ENCODE peak calls at places on chromosomes 1 and 21, in nine cellular contexts. Q, O, F, Z, B, Y, G, T and I are unnamed samples.
A peak's percentile ranks its signal among the peaks of the same experiment; 100 is the strongest.

GRCh38 chr1:213269829-213270228 is 218.8 kb downstream of the RPS6KC1 start:
- DNase-seq in Q (no peak), O (no peak), F (no peak), Z (no peak), B (no peak), Y (no peak), G (no peak), T (no peak), I (no peak)

GRCh38 chr1:226973898-226974543 is 33.9 kb downstream of the COQ8A start:
- DNase-seq in Q (no peak), O (no peak), F (no peak), Z (no peak), B (no peak), Y (peak; percentile 52), G (no peak), T (no peak), I (no peak)

GRCh38 chr1:214422137-214422671 is 129.2 kb downstream of the PTPN14 start:
- DNase-seq in Q (no peak), O (no peak), F (no peak), Z (no peak), B (peak; percentile 71), Y (no peak), G (no peak), T (no peak), I (no peak)

GRCh38 chr1:150176593-150176992 is 26.9 kb downstream of the PLEKHO1 start:
- DNase-seq in Q (no peak), O (no peak), F (no peak), Z (no peak), B (no peak), Y (no peak), G (no peak), T (no peak), I (no peak)

GRCh38 chr1:97759078-97759477 is 161.8 kb downstream of the DPYD start:
- DNase-seq in Q (no peak), O (no peak), F (no peak), Z (no peak), B (no peak), Y (no peak), G (no peak), T (no peak), I (no peak)

GRCh38 chr1:177568702-177569101 is 397.9 kb downstream of the BRINP2 start:
- DNase-seq in Q (no peak), O (peak; percentile 12), F (no peak), Z (no peak), B (no peak), Y (no peak), G (no peak), T (no peak), I (no peak)

GRCh38 chr1:27299385-27300252 is 22.3 kb upstream of the TMEM222 start:
- DNase-seq in Q (peak; percentile 13), O (peak; percentile 62), F (no peak), Z (peak; percentile 68), B (peak; percentile 97), Y (peak; percentile 67), G (no peak), T (peak; percentile 75), I (peak; percentile 21)

GRCh38 chr21:16534408-16535099 is 804.8 kb downstream of the USP25 start:
- DNase-seq in Q (peak; percentile 69), O (no peak), F (no peak), Z (peak; percentile 42), B (no peak), Y (peak; percentile 80), G (peak; percentile 79), T (peak; percentile 83), I (peak; percentile 83)

GRCh38 chr1:81802601-81803422 is 2.1 kb downstream of the ADGRL2 start:
- DNase-seq in Q (peak; percentile 36), O (peak; percentile 36), F (no peak), Z (peak; percentile 51), B (peak; percentile 31), Y (peak; percentile 80), G (peak; percentile 53), T (peak; percentile 79), I (peak; percentile 31)

GRCh38 chr1:159196543-159196942 is 8.1 kb upstream of the ACKR1 start:
- DNase-seq in Q (no peak), O (no peak), F (no peak), Z (no peak), B (no peak), Y (no peak), G (no peak), T (no peak), I (no peak)

GRCh38 chr1:30707412-30708360 is 15.7 kb downstream of the MATN1 start:
- DNase-seq in Q (peak; percentile 62), O (peak; percentile 90), F (peak; percentile 65), Z (peak; percentile 89), B (peak; percentile 15), Y (peak; percentile 67), G (peak; percentile 85), T (peak; percentile 66), I (peak; percentile 78)

GRCh38 chr1:197356723-197357533 is 88.9 kb downstream of the CRB1 start:
- DNase-seq in Q (no peak), O (peak; percentile 45), F (peak; percentile 51), Z (no peak), B (peak; percentile 32), Y (no peak), G (peak; percentile 56), T (peak; percentile 20), I (no peak)

GRCh38 chr1:44012941-44013609 is 18.2 kb downstream of the SLC6A9 start:
- DNase-seq in Q (no peak), O (no peak), F (no peak), Z (no peak), B (no peak), Y (no peak), G (no peak), T (no peak), I (peak; percentile 54)

GRCh38 chr1:91768786-91769697 is 116.9 kb downstream of the TGFBR3 start:
- DNase-seq in Q (no peak), O (no peak), F (no peak), Z (no peak), B (no peak), Y (no peak), G (no peak), T (no peak), I (no peak)

GRCh38 chr1:234890694-234891093 is 237.9 kb downstream of the TOMM20 start:
- DNase-seq in Q (no peak), O (no peak), F (no peak), Z (no peak), B (no peak), Y (no peak), G (no peak), T (no peak), I (no peak)

GRCh38 chr1:207088161-207088560 is 499 bp upstream of the C4BPB start:
- DNase-seq in Q (no peak), O (no peak), F (no peak), Z (no peak), B (no peak), Y (no peak), G (no peak), T (no peak), I (no peak)

GRCh38 chr1:7268983-7269382 is 483.7 kb downstream of the CAMTA1 start:
- DNase-seq in Q (no peak), O (no peak), F (no peak), Z (no peak), B (no peak), Y (no peak), G (no peak), T (no peak), I (no peak)

GRCh38 chr1:36528361-36529349 is 45.9 kb upstream of the CSF3R start:
- DNase-seq in Q (no peak), O (peak; percentile 44), F (peak; percentile 11), Z (no peak), B (no peak), Y (no peak), G (no peak), T (no peak), I (no peak)

GRCh38 chr1:224784606-224785328 is 144.7 kb upstream of the DNAH14 start:
- DNase-seq in Q (no peak), O (no peak), F (no peak), Z (no peak), B (no peak), Y (no peak), G (no peak), T (no peak), I (no peak)

GRCh38 chr1:53359225-53359933 is 31.5 kb upstream of the LRP8 start:
- DNase-seq in Q (no peak), O (no peak), F (no peak), Z (no peak), B (no peak), Y (no peak), G (no peak), T (peak; percentile 3), I (no peak)

GRCh38 chr21:14523234-14523633 is 22.9 kb downstream of the SAMSN1 start:
- DNase-seq in Q (no peak), O (no peak), F (no peak), Z (no peak), B (no peak), Y (no peak), G (no peak), T (no peak), I (no peak)

GRCh38 chr1:16461681-16462080 is 21.2 kb downstream of the NECAP2 start:
- DNase-seq in Q (no peak), O (no peak), F (no peak), Z (no peak), B (no peak), Y (no peak), G (no peak), T (no peak), I (no peak)

GRCh38 chr1:230891413-230891812 is 23.1 kb upstream of the C1orf198 start:
- DNase-seq in Q (no peak), O (peak; percentile 34), F (no peak), Z (no peak), B (no peak), Y (no peak), G (no peak), T (no peak), I (no peak)

GRCh38 chr1:109214695-109215623 is 1.2 kb downstream of the SARS1 start:
- DNase-seq in Q (no peak), O (no peak), F (peak; percentile 93), Z (no peak), B (peak; percentile 85), Y (no peak), G (peak; percentile 69), T (no peak), I (no peak)

GRCh38 chr1:170664828-170665617 is 1.1 kb downstream of the PRRX1 start:
- DNase-seq in Q (no peak), O (no peak), F (no peak), Z (peak; percentile 24), B (no peak), Y (peak; percentile 55), G (peak; percentile 72), T (no peak), I (peak; percentile 44)

GRCh38 chr21:21146587-21147373 is 148.6 kb downstream of the NCAM2 start:
- DNase-seq in Q (no peak), O (no peak), F (no peak), Z (no peak), B (no peak), Y (no peak), G (no peak), T (no peak), I (no peak)

GRCh38 chr1:29410476-29410875 is 174.2 kb downstream of the PTPRU start:
- DNase-seq in Q (no peak), O (no peak), F (no peak), Z (no peak), B (no peak), Y (no peak), G (peak; percentile 90), T (no peak), I (no peak)

GRCh38 chr1:119372493-119373086 is 4.0 kb downstream of the HAO2 start:
- DNase-seq in Q (no peak), O (peak; percentile 70), F (peak; percentile 15), Z (no peak), B (no peak), Y (no peak), G (peak; percentile 23), T (no peak), I (no peak)

GRCh38 chr21:36587388-36587787 is 107.5 kb upstream of the CLDN14 start:
- DNase-seq in Q (no peak), O (no peak), F (no peak), Z (no peak), B (no peak), Y (no peak), G (no peak), T (no peak), I (no peak)

GRCh38 chr1:8047112-8047511 is 21.0 kb upstream of the ERRFI1 start:
- DNase-seq in Q (no peak), O (no peak), F (no peak), Z (no peak), B (no peak), Y (no peak), G (no peak), T (no peak), I (no peak)

GRCh38 chr1:8464377-8464776 is 146.5 kb downstream of the SLC45A1 start:
- DNase-seq in Q (no peak), O (no peak), F (no peak), Z (no peak), B (no peak), Y (no peak), G (no peak), T (no peak), I (no peak)